ENCODE peak calls at places on chromosomes 2 and 18, in ten cellular contexts. One of them, this sample, is unnamed.

GRCh38 chr2:164569334-164569733 is 51.9 kb downstream of the GRB14 start:
- DNase-seq in uterus: no peak
- DNase-seq in A673: no peak
- DNase-seq in K562: no peak
- DNase-seq in Peyer's patch: no peak
- DNase-seq in GM12878: no peak
- DNase-seq in neural progenitor cell: no peak
- DNase-seq in aorta: no peak
- DNase-seq in mammary epithelial cell: no peak
- DNase-seq in cardiac muscle cell: peak; percentile 10
- DNase-seq in this sample: no peak

GRCh38 chr2:88452151-88452851 is at the start of gene FOXI3:
- DNase-seq in uterus: no peak
- DNase-seq in A673: no peak
- DNase-seq in K562: no peak
- DNase-seq in Peyer's patch: no peak
- DNase-seq in GM12878: no peak
- DNase-seq in neural progenitor cell: peak; percentile 79
- DNase-seq in aorta: no peak
- DNase-seq in mammary epithelial cell: peak; percentile 31
- DNase-seq in cardiac muscle cell: no peak
- DNase-seq in this sample: no peak

GRCh38 chr18:23990474-23991410 is 23.8 kb upstream of the TTC39C start:
- DNase-seq in uterus: no peak
- DNase-seq in A673: no peak
- DNase-seq in K562: no peak
- DNase-seq in Peyer's patch: no peak
- DNase-seq in GM12878: no peak
- DNase-seq in neural progenitor cell: no peak
- DNase-seq in aorta: no peak
- DNase-seq in mammary epithelial cell: no peak
- DNase-seq in cardiac muscle cell: no peak
- DNase-seq in this sample: no peak

GRCh38 chr2:24702800-24703199 is 90.4 kb downstream of the PTRHD1 start:
- DNase-seq in uterus: no peak
- DNase-seq in A673: peak; percentile 10
- DNase-seq in K562: no peak
- DNase-seq in Peyer's patch: no peak
- DNase-seq in GM12878: no peak
- DNase-seq in neural progenitor cell: no peak
- DNase-seq in aorta: no peak
- DNase-seq in mammary epithelial cell: peak; percentile 83
- DNase-seq in cardiac muscle cell: peak; percentile 65
- DNase-seq in this sample: peak; percentile 83

GRCh38 chr2:111640480-111640879 is 243.5 kb downstream of the ANAPC1 start:
- DNase-seq in uterus: no peak
- DNase-seq in A673: no peak
- DNase-seq in K562: no peak
- DNase-seq in Peyer's patch: no peak
- DNase-seq in GM12878: no peak
- DNase-seq in neural progenitor cell: no peak
- DNase-seq in aorta: no peak
- DNase-seq in mammary epithelial cell: peak; percentile 92
- DNase-seq in cardiac muscle cell: no peak
- DNase-seq in this sample: peak; percentile 93

GRCh38 chr2:219406861-219407230 is 11.3 kb upstream of the DES start:
- DNase-seq in uterus: peak; percentile 82
- DNase-seq in A673: no peak
- DNase-seq in K562: no peak
- DNase-seq in Peyer's patch: no peak
- DNase-seq in GM12878: no peak
- DNase-seq in neural progenitor cell: no peak
- DNase-seq in aorta: peak; percentile 93
- DNase-seq in mammary epithelial cell: peak; percentile 29
- DNase-seq in cardiac muscle cell: peak; percentile 87
- DNase-seq in this sample: peak; percentile 20

GRCh38 chr2:150598383-150598782 is 110.9 kb upstream of the RND3 start:
- DNase-seq in uterus: no peak
- DNase-seq in A673: no peak
- DNase-seq in K562: no peak
- DNase-seq in Peyer's patch: no peak
- DNase-seq in GM12878: no peak
- DNase-seq in neural progenitor cell: no peak
- DNase-seq in aorta: no peak
- DNase-seq in mammary epithelial cell: no peak
- DNase-seq in cardiac muscle cell: no peak
- DNase-seq in this sample: no peak

GRCh38 chr2:200306969-200307811 is 697 bp downstream of the SPATS2L start:
- DNase-seq in uterus: peak; percentile 36
- DNase-seq in A673: peak; percentile 38
- DNase-seq in K562: peak; percentile 54
- DNase-seq in Peyer's patch: peak; percentile 20
- DNase-seq in GM12878: no peak
- DNase-seq in neural progenitor cell: peak; percentile 80
- DNase-seq in aorta: peak; percentile 83
- DNase-seq in mammary epithelial cell: peak; percentile 53
- DNase-seq in cardiac muscle cell: peak; percentile 57
- DNase-seq in this sample: peak; percentile 9

GRCh38 chr2:232333361-232334135 is 45.0 kb upstream of the ALPP start:
- DNase-seq in uterus: no peak
- DNase-seq in A673: peak; percentile 17
- DNase-seq in K562: peak; percentile 21
- DNase-seq in Peyer's patch: no peak
- DNase-seq in GM12878: no peak
- DNase-seq in neural progenitor cell: peak; percentile 40
- DNase-seq in aorta: peak; percentile 67
- DNase-seq in mammary epithelial cell: peak; percentile 73
- DNase-seq in cardiac muscle cell: no peak
- DNase-seq in this sample: peak; percentile 50

GRCh38 chr2:25822190-25823117 is 55.8 kb downstream of the ASXL2 start:
- DNase-seq in uterus: peak; percentile 37
- DNase-seq in A673: no peak
- DNase-seq in K562: no peak
- DNase-seq in Peyer's patch: peak; percentile 54
- DNase-seq in GM12878: no peak
- DNase-seq in neural progenitor cell: peak; percentile 28
- DNase-seq in aorta: peak; percentile 83
- DNase-seq in mammary epithelial cell: peak; percentile 9
- DNase-seq in cardiac muscle cell: peak; percentile 47
- DNase-seq in this sample: no peak

GRCh38 chr2:181431674-181432073 is 25.5 kb upstream of the ITGA4 start:
- DNase-seq in uterus: no peak
- DNase-seq in A673: no peak
- DNase-seq in K562: no peak
- DNase-seq in Peyer's patch: no peak
- DNase-seq in GM12878: no peak
- DNase-seq in neural progenitor cell: no peak
- DNase-seq in aorta: no peak
- DNase-seq in mammary epithelial cell: no peak
- DNase-seq in cardiac muscle cell: no peak
- DNase-seq in this sample: no peak

GRCh38 chr18:79524181-79525078 is 128.7 kb downstream of the NFATC1 start:
- DNase-seq in uterus: no peak
- DNase-seq in A673: no peak
- DNase-seq in K562: no peak
- DNase-seq in Peyer's patch: peak; percentile 58
- DNase-seq in GM12878: no peak
- DNase-seq in neural progenitor cell: no peak
- DNase-seq in aorta: peak; percentile 77
- DNase-seq in mammary epithelial cell: no peak
- DNase-seq in cardiac muscle cell: no peak
- DNase-seq in this sample: no peak

GRCh38 chr2:47069628-47070154 is 85.4 kb downstream of the STPG4 start:
- DNase-seq in uterus: peak; percentile 61
- DNase-seq in A673: peak; percentile 29
- DNase-seq in K562: no peak
- DNase-seq in Peyer's patch: no peak
- DNase-seq in GM12878: no peak
- DNase-seq in neural progenitor cell: peak; percentile 84
- DNase-seq in aorta: peak; percentile 92
- DNase-seq in mammary epithelial cell: peak; percentile 81
- DNase-seq in cardiac muscle cell: peak; percentile 78
- DNase-seq in this sample: peak; percentile 82

GRCh38 chr18:36770315-36770946 is 58.4 kb downstream of the TPGS2 start:
- DNase-seq in uterus: no peak
- DNase-seq in A673: no peak
- DNase-seq in K562: no peak
- DNase-seq in Peyer's patch: no peak
- DNase-seq in GM12878: no peak
- DNase-seq in neural progenitor cell: no peak
- DNase-seq in aorta: no peak
- DNase-seq in mammary epithelial cell: no peak
- DNase-seq in cardiac muscle cell: no peak
- DNase-seq in this sample: no peak

GRCh38 chr2:85888020-85888744 is 608 bp downstream of the ST3GAL5 start:
- DNase-seq in uterus: no peak
- DNase-seq in A673: peak; percentile 44
- DNase-seq in K562: no peak
- DNase-seq in Peyer's patch: peak; percentile 52
- DNase-seq in GM12878: no peak
- DNase-seq in neural progenitor cell: peak; percentile 56
- DNase-seq in aorta: no peak
- DNase-seq in mammary epithelial cell: no peak
- DNase-seq in cardiac muscle cell: peak; percentile 25
- DNase-seq in this sample: no peak

GRCh38 chr2:108927936-108928659 is 60.9 kb downstream of the EDAR start:
- DNase-seq in uterus: no peak
- DNase-seq in A673: peak; percentile 58
- DNase-seq in K562: peak; percentile 68
- DNase-seq in Peyer's patch: peak; percentile 25
- DNase-seq in GM12878: no peak
- DNase-seq in neural progenitor cell: peak; percentile 72
- DNase-seq in aorta: peak; percentile 54
- DNase-seq in mammary epithelial cell: peak; percentile 45
- DNase-seq in cardiac muscle cell: peak; percentile 68
- DNase-seq in this sample: no peak
- H3K27me3 ChIP-seq in uterus: no peaks in the 10 kb centered on the region
- H3K27me3 ChIP-seq in A673: no peaks in the 10 kb centered on the region
- H3K27me3 ChIP-seq in K562: peaks cover 30% of the 10 kb centered on the region
- H3K27me3 ChIP-seq in Peyer's patch: no peaks in the 10 kb centered on the region
- H3K27me3 ChIP-seq in GM12878: no peaks in the 10 kb centered on the region
- H3K27me3 ChIP-seq in neural progenitor cell: peaks cover 17% of the 10 kb centered on the region
- H3K27me3 ChIP-seq in aorta: no peaks in the 10 kb centered on the region
- H3K27me3 ChIP-seq in mammary epithelial cell: peaks cover 11% of the 10 kb centered on the region
- H3K27me3 ChIP-seq in cardiac muscle cell: no peaks in the 10 kb centered on the region
- H3K27me3 ChIP-seq in this sample: peaks cover 96% of the 10 kb centered on the region

GRCh38 chr2:230412369-230412706 is 3.7 kb upstream of the SP100 start:
- DNase-seq in uterus: no peak
- DNase-seq in A673: no peak
- DNase-seq in K562: no peak
- DNase-seq in Peyer's patch: no peak
- DNase-seq in GM12878: no peak
- DNase-seq in neural progenitor cell: no peak
- DNase-seq in aorta: no peak
- DNase-seq in mammary epithelial cell: no peak
- DNase-seq in cardiac muscle cell: no peak
- DNase-seq in this sample: no peak
- H3K27ac ChIP-seq in uterus: peak overlapping the region; percentile 94
- H3K27ac ChIP-seq in A673: no peak overlapping the region
- H3K27ac ChIP-seq in K562: peak overlapping the region; percentile 70
- H3K27ac ChIP-seq in Peyer's patch: peak overlapping the region; percentile 89
- H3K27ac ChIP-seq in GM12878: peak overlapping the region; percentile 79
- H3K27ac ChIP-seq in neural progenitor cell: no peak overlapping the region
- H3K27ac ChIP-seq in aorta: peak overlapping the region; percentile 90
- H3K27ac ChIP-seq in mammary epithelial cell: no peak overlapping the region
- H3K27ac ChIP-seq in cardiac muscle cell: no peak overlapping the region
- H3K27ac ChIP-seq in this sample: no peak overlapping the region

GRCh38 chr2:80302001-80302464 is 2.5 kb downstream of the LRRTM1 start:
- DNase-seq in uterus: no peak
- DNase-seq in A673: no peak
- DNase-seq in K562: no peak
- DNase-seq in Peyer's patch: no peak
- DNase-seq in GM12878: no peak
- DNase-seq in neural progenitor cell: no peak
- DNase-seq in aorta: no peak
- DNase-seq in mammary epithelial cell: no peak
- DNase-seq in cardiac muscle cell: no peak
- DNase-seq in this sample: no peak

GRCh38 chr2:80303006-80303741 is 1.4 kb downstream of the LRRTM1 start:
- DNase-seq in uterus: no peak
- DNase-seq in A673: no peak
- DNase-seq in K562: no peak
- DNase-seq in Peyer's patch: no peak
- DNase-seq in GM12878: no peak
- DNase-seq in neural progenitor cell: peak; percentile 64
- DNase-seq in aorta: peak; percentile 67
- DNase-seq in mammary epithelial cell: no peak
- DNase-seq in cardiac muscle cell: no peak
- DNase-seq in this sample: no peak

GRCh38 chr2:80302465-80303005 is 2.0 kb downstream of the LRRTM1 start:
- DNase-seq in uterus: no peak
- DNase-seq in A673: no peak
- DNase-seq in K562: no peak
- DNase-seq in Peyer's patch: no peak
- DNase-seq in GM12878: no peak
- DNase-seq in neural progenitor cell: no peak
- DNase-seq in aorta: no peak
- DNase-seq in mammary epithelial cell: no peak
- DNase-seq in cardiac muscle cell: no peak
- DNase-seq in this sample: no peak

GRCh38 chr2:80300346-80300745 is 4.2 kb downstream of the LRRTM1 start:
- DNase-seq in uterus: no peak
- DNase-seq in A673: no peak
- DNase-seq in K562: no peak
- DNase-seq in Peyer's patch: no peak
- DNase-seq in GM12878: no peak
- DNase-seq in neural progenitor cell: no peak
- DNase-seq in aorta: no peak
- DNase-seq in mammary epithelial cell: no peak
- DNase-seq in cardiac muscle cell: no peak
- DNase-seq in this sample: no peak

GRCh38 chr2:80299672-80300071 is 4.9 kb downstream of the LRRTM1 start:
- DNase-seq in uterus: no peak
- DNase-seq in A673: no peak
- DNase-seq in K562: no peak
- DNase-seq in Peyer's patch: no peak
- DNase-seq in GM12878: no peak
- DNase-seq in neural progenitor cell: no peak
- DNase-seq in aorta: no peak
- DNase-seq in mammary epithelial cell: no peak
- DNase-seq in cardiac muscle cell: no peak
- DNase-seq in this sample: no peak
- H3K27me3 ChIP-seq in uterus: no peaks in the 10 kb centered on the region
- H3K27me3 ChIP-seq in A673: peaks cover 51% of the 10 kb centered on the region
- H3K27me3 ChIP-seq in K562: peaks cover 22% of the 10 kb centered on the region
- H3K27me3 ChIP-seq in Peyer's patch: no peaks in the 10 kb centered on the region
- H3K27me3 ChIP-seq in GM12878: peaks cover 8% of the 10 kb centered on the region
- H3K27me3 ChIP-seq in neural progenitor cell: peaks cover 38% of the 10 kb centered on the region
- H3K27me3 ChIP-seq in aorta: peaks cover 2% of the 10 kb centered on the region
- H3K27me3 ChIP-seq in mammary epithelial cell: peaks cover 6% of the 10 kb centered on the region
- H3K27me3 ChIP-seq in cardiac muscle cell: peaks cover 13% of the 10 kb centered on the region
- H3K27me3 ChIP-seq in this sample: peaks cover 40% of the 10 kb centered on the region

GRCh38 chr2:12296120-12296519 is 420.6 kb upstream of the TRIB2 start:
- DNase-seq in uterus: no peak
- DNase-seq in A673: no peak
- DNase-seq in K562: no peak
- DNase-seq in Peyer's patch: no peak
- DNase-seq in GM12878: no peak
- DNase-seq in neural progenitor cell: no peak
- DNase-seq in aorta: no peak
- DNase-seq in mammary epithelial cell: no peak
- DNase-seq in cardiac muscle cell: no peak
- DNase-seq in this sample: no peak
- H3K27ac ChIP-seq in uterus: no peak overlapping the region
- H3K27ac ChIP-seq in A673: no peak overlapping the region
- H3K27ac ChIP-seq in K562: no peak overlapping the region
- H3K27ac ChIP-seq in Peyer's patch: no peak overlapping the region
- H3K27ac ChIP-seq in GM12878: no peak overlapping the region
- H3K27ac ChIP-seq in neural progenitor cell: no peak overlapping the region
- H3K27ac ChIP-seq in aorta: no peak overlapping the region
- H3K27ac ChIP-seq in mammary epithelial cell: no peak overlapping the region
- H3K27ac ChIP-seq in cardiac muscle cell: no peak overlapping the region
- H3K27ac ChIP-seq in this sample: no peak overlapping the region

GRCh38 chr2:2174956-2175355 is 156.1 kb downstream of the MYT1L start:
- DNase-seq in uterus: no peak
- DNase-seq in A673: no peak
- DNase-seq in K562: no peak
- DNase-seq in Peyer's patch: no peak
- DNase-seq in GM12878: no peak
- DNase-seq in neural progenitor cell: no peak
- DNase-seq in aorta: no peak
- DNase-seq in mammary epithelial cell: no peak
- DNase-seq in cardiac muscle cell: no peak
- DNase-seq in this sample: no peak
- H3K27me3 ChIP-seq in uterus: no peaks in the 10 kb centered on the region
- H3K27me3 ChIP-seq in A673: peaks cover 7% of the 10 kb centered on the region
- H3K27me3 ChIP-seq in K562: no peaks in the 10 kb centered on the region
- H3K27me3 ChIP-seq in Peyer's patch: no peaks in the 10 kb centered on the region
- H3K27me3 ChIP-seq in GM12878: no peaks in the 10 kb centered on the region
- H3K27me3 ChIP-seq in neural progenitor cell: no peaks in the 10 kb centered on the region
- H3K27me3 ChIP-seq in aorta: no peaks in the 10 kb centered on the region
- H3K27me3 ChIP-seq in mammary epithelial cell: no peaks in the 10 kb centered on the region
- H3K27me3 ChIP-seq in cardiac muscle cell: no peaks in the 10 kb centered on the region
- H3K27me3 ChIP-seq in this sample: no peaks in the 10 kb centered on the region